ENCODE peak calls at places on chromosomes 1 and 21, in six cellular contexts. V is activated T-cell treated with anti-CD3 and anti-CD28 coated beads for 1 hour, X is IMR-90, J is amniotic stem cell, B is M059J, O is LoVo. L is an unnamed sample.

GRCh38 chr1:82598816-82599215 is 798.1 kb downstream of the ADGRL2 start:
- DNase-seq in V (no peak), X (no peak), J (no peak), B (no peak), O (no peak), L (no peak)

GRCh38 chr1:110064576-110065337 is 5.7 kb downstream of the ALX3 start:
- DNase-seq in V (no peak), X (no peak), J (no peak), B (no peak), O (no peak), L (no peak)

GRCh38 chr1:27592191-27592590 is 11.8 kb downstream of the AHDC1 start:
- DNase-seq in V (no peak), X (no peak), J (no peak), B (no peak), O (no peak), L (no peak)

GRCh38 chr1:157978547-157979403 is 14.7 kb upstream of the KIRREL1 start:
- DNase-seq in V (no peak), X (no peak), J (no peak), B (no peak), O (no peak), L (no peak)

GRCh38 chr1:172845371-172845770 is 186.5 kb downstream of the FASLG start:
- DNase-seq in V (peak), X (peak), J (no peak), B (no peak), O (no peak), L (no peak)

GRCh38 chr21:42061195-42061865 is 9.8 kb upstream of the UMODL1 start:
- DNase-seq in V (peak), X (no peak), J (no peak), B (no peak), O (no peak), L (no peak)

GRCh38 chr21:45329261-45330074 is 41.8 kb upstream of the POFUT2 start:
- DNase-seq in V (no peak), X (no peak), J (no peak), B (peak), O (peak), L (no peak)

GRCh38 chr1:17335821-17336718 is 28.1 kb downstream of the PADI4 start:
- DNase-seq in V (peak), X (peak), J (peak), B (peak), O (peak), L (peak)

L was measured in bronchial epithelial cell.